ENCODE peak calls at places on chromosomes 13 and 19, in nine cellular contexts. Z, D, H, X, Q, N, E, A and C are unnamed samples. For H3K4me1, the result is how much of the 10 kb centered on the place peaks cover.

GRCh38 chr19:48354332-48354992 is 9.3 kb downstream of the TMEM143 start:
- DNase-seq in D (no peak), E (no peak), X (no peak), H (peak), Z (no peak), A (peak), N (no peak), Q (no peak), C (peak)

GRCh38 chr13:111115841-111116500 is 861 bp downstream of the ARHGEF7 start:
- DNase-seq in Q (no peak), A (peak), X (no peak), Z (peak), E (peak), D (peak), H (no peak), N (peak), C (peak)

GRCh38 chr19:45045671-45046353 is 7.0 kb downstream of the CLASRP start:
- DNase-seq in N (no peak), H (no peak), A (no peak), E (no peak), Q (peak), D (no peak), Z (no peak), X (no peak), C (peak)

GRCh38 chr19:16820056-16820455 is 9.1 kb upstream of the SIN3B start:
- DNase-seq in A (no peak), Z (no peak), X (no peak), Q (no peak), D (no peak), N (no peak), E (no peak), H (no peak), C (no peak)

GRCh38 chr13:87872813-87873212 is 201.6 kb downstream of the SLITRK5 start:
- DNase-seq in H (no peak), A (peak), E (no peak), D (no peak), N (no peak), X (no peak), Z (no peak), Q (no peak), C (no peak)

GRCh38 chr19:44947041-44947581 is 1.3 kb downstream of the APOC2 start:
- DNase-seq in E (no peak), X (no peak), N (no peak), Z (no peak), D (no peak), A (no peak), Q (no peak), H (no peak), C (no peak)

GRCh38 chr19:19113040-19113541 is 25.2 kb downstream of the TMEM161A start:
- DNase-seq in Q (no peak), N (peak), X (peak), D (peak), A (peak), Z (peak), E (peak), H (no peak), C (no peak)

GRCh38 chr19:18152444-18152816 is 533 bp upstream of the PIK3R2 start:
- DNase-seq in N (peak), H (peak), X (peak), A (peak), E (peak), D (peak), Z (peak), Q (peak), C (peak)

GRCh38 chr13:31301119-31301518 is 101.3 kb downstream of the B3GLCT start:
- DNase-seq in E (no peak), N (no peak), Z (no peak), H (no peak), A (no peak), Q (no peak), X (peak), D (no peak), C (no peak)

GRCh38 chr19:51166846-51167490 is 24.9 kb downstream of the SIGLEC7 start:
- DNase-seq in D (no peak), X (no peak), H (no peak), E (no peak), A (no peak), Q (no peak), N (no peak), Z (no peak), C (no peak)

GRCh38 chr13:94312511-94313191 is 166.8 kb downstream of the DCT start:
- DNase-seq in X (no peak), A (no peak), H (no peak), D (no peak), E (no peak), N (no peak), Z (peak), Q (peak), C (no peak)

GRCh38 chr13:80012281-80012680 is 328.6 kb downstream of the SPRY2 start:
- DNase-seq in Q (no peak), A (peak), D (no peak), H (no peak), Z (no peak), N (no peak), X (no peak), E (peak), C (no peak)

GRCh38 chr13:78762825-78763224 is 103.9 kb upstream of the OBI1 start:
- DNase-seq in D (no peak), Q (no peak), X (no peak), Z (no peak), A (no peak), E (no peak), N (no peak), H (no peak), C (no peak)

GRCh38 chr19:38718747-38719543 is 25.3 kb downstream of the CAPN12 start:
- DNase-seq in A (no peak), D (peak), Q (no peak), E (peak), Z (peak), N (peak), X (no peak), H (no peak), C (no peak)

GRCh38 chr13:101554420-101555125 is 102.1 kb downstream of the ITGBL1 start:
- DNase-seq in Q (no peak), E (peak), A (peak), H (no peak), N (no peak), X (no peak), Z (no peak), D (no peak), C (no peak)

GRCh38 chr19:10808937-10809655 is 26.9 kb downstream of the TMED1 start:
- DNase-seq in E (peak), H (peak), Z (no peak), D (no peak), N (no peak), X (no peak), A (peak), Q (no peak), C (peak)

GRCh38 chr13:30748717-30749116 is 13.4 kb downstream of the ALOX5AP start:
- DNase-seq in E (no peak), X (no peak), A (no peak), H (no peak), D (no peak), N (no peak), Q (no peak), Z (no peak), C (no peak)

GRCh38 chr19:39941615-39942507 is 7.4 kb upstream of the FCGBP start:
- DNase-seq in H (no peak), E (no peak), Z (peak), N (no peak), Q (peak), X (peak), D (no peak), A (peak), C (no peak)

GRCh38 chr13:111156421-111156820 is 41.3 kb downstream of the ARHGEF7 start:
- DNase-seq in X (no peak), A (peak), H (no peak), N (no peak), Z (no peak), E (peak), Q (no peak), D (no peak), C (no peak)

GRCh38 chr13:69279213-69279612 is 828.4 kb upstream of the ATXN8OS start:
- DNase-seq in H (no peak), A (no peak), E (no peak), Q (peak), N (no peak), D (no peak), X (no peak), Z (no peak), C (no peak)

GRCh38 chr19:57559008-57559403 is 657 bp downstream of the ZNF550 start:
- DNase-seq in X (peak), Q (peak), A (peak), E (peak), H (no peak), D (peak), Z (peak), N (peak), C (peak)

GRCh38 chr19:19540707-19541515 is 2.8 kb downstream of the CILP2 start:
- DNase-seq in Z (peak), H (peak), X (peak), Q (no peak), E (peak), D (peak), N (peak), A (peak), C (peak)

GRCh38 chr19:37975071-37975470 is 68.1 kb downstream of the SIPA1L3 start:
- DNase-seq in N (no peak), Z (no peak), H (no peak), A (no peak), E (no peak), D (no peak), X (peak), Q (no peak), C (no peak)

GRCh38 chr13:76808927-76809326 is 77.3 kb downstream of the KCTD12 start:
- DNase-seq in Q (no peak), A (peak), D (no peak), E (no peak), Z (no peak), H (no peak), X (no peak), N (no peak), C (no peak)

GRCh38 chr13:20489185-20489820 is 36.4 kb downstream of the CRYL1 start:
- DNase-seq in E (no peak), Q (peak), N (no peak), X (peak), D (no peak), H (peak), Z (no peak), A (peak), C (no peak)

GRCh38 chr19:29841559-29842367 is 30.0 kb downstream of the CCNE1 start:
- DNase-seq in H (peak), N (peak), Q (no peak), X (peak), E (peak), A (peak), Z (peak), D (peak), C (peak)

GRCh38 chr13:20711301-20712044 is 8.0 kb downstream of the IL17D start:
- DNase-seq in E (peak), X (no peak), Z (peak), N (peak), H (no peak), A (no peak), D (no peak), Q (no peak), C (no peak)

GRCh38 chr13:99293178-99293577 is 14.0 kb downstream of the GPR183 start:
- DNase-seq in X (no peak), N (no peak), D (no peak), H (no peak), E (no peak), Q (no peak), A (no peak), Z (no peak), C (no peak)

GRCh38 chr13:99289265-99289664 is 17.9 kb downstream of the GPR183 start:
- DNase-seq in A (no peak), X (no peak), N (no peak), D (no peak), Q (no peak), H (no peak), E (no peak), Z (no peak), C (no peak)

GRCh38 chr13:99288069-99288468 is 19.1 kb downstream of the GPR183 start:
- DNase-seq in N (no peak), A (no peak), Z (no peak), D (no peak), X (no peak), Q (no peak), E (no peak), H (no peak), C (no peak)

GRCh38 chr13:99289674-99290337 is 17.4 kb downstream of the GPR183 start:
- DNase-seq in D (no peak), N (no peak), Z (no peak), A (no peak), X (no peak), E (no peak), H (no peak), Q (no peak), C (no peak)

GRCh38 chr13:99290890-99291289 is 16.3 kb downstream of the GPR183 start:
- DNase-seq in N (no peak), Q (no peak), E (no peak), D (no peak), H (no peak), A (no peak), X (no peak), Z (no peak), C (no peak)
- H3K4me1 ChIP-seq in N (under half), Q (under half), E (under half), D (under half), H (under half), A (under half), X (under half), Z (under half), C (under half)

GRCh38 chr13:27634791-27635190 is 13.1 kb downstream of the POLR1D start:
- DNase-seq in E (no peak), H (no peak), Z (no peak), Q (no peak), N (no peak), D (no peak), X (no peak), A (no peak), C (no peak)

GRCh38 chr13:27634231-27634630 is 12.5 kb downstream of the POLR1D start:
- DNase-seq in A (no peak), H (no peak), Z (no peak), N (no peak), E (no peak), D (no peak), X (no peak), Q (no peak), C (no peak)

GRCh38 chr13:27636624-27637288 is 15.1 kb downstream of the POLR1D start:
- DNase-seq in E (no peak), X (no peak), Q (no peak), Z (no peak), N (no peak), A (no peak), H (no peak), D (no peak), C (no peak)

GRCh38 chr13:27637289-27637626 is 15.6 kb downstream of the POLR1D start:
- DNase-seq in H (no peak), A (no peak), D (no peak), N (no peak), X (no peak), E (no peak), Q (no peak), Z (peak), C (no peak)

GRCh38 chr13:27635256-27635655 is 13.6 kb downstream of the POLR1D start:
- DNase-seq in Q (no peak), X (no peak), H (no peak), A (no peak), N (no peak), D (no peak), E (no peak), Z (no peak), C (no peak)
- TF ChIP-seq EZH2phosphoT487 in Q (no peak), X (no peak), H (no peak), A (no peak), N (no peak), D (no peak), E (no peak), Z (no peak), C (no peak)

DNA sequence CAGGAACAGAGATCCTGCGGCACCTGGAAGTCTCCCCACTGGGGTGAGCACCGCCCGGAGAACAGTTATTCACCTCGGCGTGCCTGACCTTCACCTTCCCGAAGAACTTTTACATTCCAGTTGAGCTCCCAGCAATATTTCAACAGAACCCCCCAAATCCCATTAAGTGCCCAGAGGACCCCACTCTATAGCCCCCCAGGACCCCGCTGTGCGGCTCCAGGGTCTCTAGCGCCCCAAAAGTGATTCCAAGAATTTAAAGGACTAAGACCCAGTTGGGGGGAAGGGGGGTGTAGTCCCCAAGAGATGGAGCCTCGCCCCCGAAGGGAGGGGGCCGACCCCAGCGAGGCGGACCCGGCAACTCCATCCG is 480 bp downstream of the GPR108 start:
- DNase-seq in D (peak), E (no peak), Z (no peak), Q (peak), X (no peak), A (no peak), N (no peak), H (no peak), C (no peak)
- H3K4me1 ChIP-seq in D (under half), E (under half), Z (under half), Q (under half), X (half or more), A (under half), N (under half), H (under half), C (under half)

GRCh38 chr19:35539850-35540249 is 5.6 kb upstream of the TMEM147 start:
- DNase-seq in A (no peak), Z (no peak), E (no peak), H (no peak), N (no peak), X (no peak), Q (no peak), D (no peak), C (no peak)
- TF ChIP-seq EZH2phosphoT487 in A (no peak), Z (no peak), E (no peak), H (no peak), N (no peak), X (no peak), Q (no peak), D (no peak), C (no peak)

GRCh38 chr13:33271759-33272158 is 13.8 kb downstream of the STARD13 start:
- DNase-seq in N (no peak), A (no peak), Q (no peak), H (no peak), E (no peak), Z (no peak), D (no peak), X (no peak), C (no peak)
- H3K4me1 ChIP-seq in N (under half), A (under half), Q (under half), H (under half), E (half or more), Z (under half), D (half or more), X (under half), C (under half)

GRCh38 chr13:113398963-113399754 is 35.2 kb upstream of the GRTP1 start:
- DNase-seq in Z (peak), H (no peak), N (no peak), D (no peak), A (no peak), Q (no peak), E (peak), X (no peak), C (no peak)
- TF ChIP-seq EZH2phosphoT487 in Z (no peak), H (no peak), N (no peak), D (no peak), A (no peak), Q (no peak), E (no peak), X (no peak), C (no peak)

GRCh38 chr13:112775791-112776279 is 86.0 kb downstream of the ATP11A start:
- DNase-seq in A (no peak), E (no peak), Z (peak), D (peak), N (no peak), Q (no peak), X (no peak), H (no peak), C (no peak)
- H3K4me1 ChIP-seq in A (under half), E (under half), Z (under half), D (under half), N (under half), Q (under half), X (under half), H (under half), C (under half)